ENCODE peak calls at places on chromosome 1, in five cellular contexts. R is bronchial epithelial cell, N is NCI-H510A treated with DMSO at 0.1 percent for 48 hours, K is AG20443, Z is mucosa of gallbladder. U is an unnamed sample.

GRCh38 chr1:56526571-56527174 is 52.7 kb downstream of the PLPP3 start:
- DNase-seq in R (peak; percentile 77), N (no peak), K (no peak), Z (no peak), U (no peak)

GRCh38 chr1:41742219-41742618 is 176.5 kb downstream of the HIVEP3 start:
- DNase-seq in R (peak; percentile 63), N (peak; percentile 93), K (peak; percentile 88), Z (no peak), U (peak; percentile 56)

GRCh38 chr1:45999507-45999906 is 132.9 kb downstream of the PIK3R3 start:
- DNase-seq in R (no peak), N (no peak), K (no peak), Z (no peak), U (no peak)

GRCh38 chr1:244271004-244271403 is 180.7 kb downstream of the ADSS2 start:
- DNase-seq in R (no peak), N (no peak), K (no peak), Z (no peak), U (no peak)

GRCh38 chr1:44035726-44036408 is 4.6 kb upstream of the SLC6A9 start:
- DNase-seq in R (no peak), N (no peak), K (peak; percentile 22), Z (no peak), U (peak; percentile 53)

GRCh38 chr1:68725353-68725752 is 228.5 kb upstream of the DEPDC1 start:
- DNase-seq in R (no peak), N (no peak), K (no peak), Z (peak; percentile 61), U (no peak)

GRCh38 chr1:217274416-217274815 is 356.5 kb downstream of the GPATCH2 start:
- DNase-seq in R (no peak), N (no peak), K (no peak), Z (no peak), U (peak; percentile 13)

GRCh38 chr1:246149543-246149942 is 357.5 kb downstream of the SMYD3 start:
- DNase-seq in R (no peak), N (no peak), K (no peak), Z (no peak), U (no peak)

GRCh38 chr1:236176337-236177336 is 34.3 kb downstream of the GPR137B start:
- DNase-seq in R (no peak), N (no peak), K (peak; percentile 14), Z (no peak), U (no peak)

GRCh38 chr1:75310067-75310466 is 175.9 kb downstream of the LHX8 start:
- DNase-seq in R (no peak), N (no peak), K (no peak), Z (no peak), U (peak; percentile 43)

U was measured in fibroblast of the aortic adventitia.